ENCODE peak calls at places on chromosomes 1 and 21, in six cellular contexts. B is aorta; L is stimulated activated naive B cell treated with anti-CD40 and anti-IgM and Interleukin-4, amounts not matched to agents 10 μg/mL and 1 μg/mL and 100 μg/mL, for 72 hours; Q is GM12865; H is stimulated activated CD8-positive, alpha-beta memory T cell treated with anti-CD3 and anti-CD28 coated beads, Interleukin-7, amount 100 ng/mL, for 1 hour; T is activated gamma-delta T cell. A is an unnamed sample.

GRCh38 chr1:83694449-83694848 is 304.5 kb downstream of the TTLL7 start:
- DNase-seq in B (no peak), L (no peak), Q (no peak), H (no peak), T (no peak), A (no peak)

GRCh38 chr1:108107658-108108057 is 92.5 kb downstream of the SLC25A24 start:
- DNase-seq in B (no peak), L (peak; percentile 8), Q (no peak), H (no peak), T (no peak), A (no peak)

GRCh38 chr1:1971017-1971416 is 32.6 kb downstream of the CFAP74 start:
- DNase-seq in B (no peak), L (no peak), Q (no peak), H (no peak), T (no peak), A (no peak)

GRCh38 chr1:8989821-8990220 is 36.4 kb downstream of the SLC2A7 start:
- DNase-seq in B (no peak), L (no peak), Q (no peak), H (no peak), T (no peak), A (no peak)

GRCh38 chr1:65793359-65793732 is 651 bp downstream of the PDE4B start:
- DNase-seq in B (peak; percentile 43), L (no peak), Q (no peak), H (no peak), T (no peak), A (no peak)

GRCh38 chr1:178530520-178530919 is 17.6 kb downstream of the TEX35 start:
- DNase-seq in B (no peak), L (no peak), Q (no peak), H (no peak), T (no peak), A (no peak)

GRCh38 chr1:24391882-24392603 is 21.5 kb downstream of the STPG1 start:
- DNase-seq in B (peak; percentile 71), L (peak; percentile 50), Q (peak; percentile 91), H (no peak), T (no peak), A (peak; percentile 77)

GRCh38 chr21:17351766-17352165 is 161.1 kb upstream of the CXADR start:
- DNase-seq in B (no peak), L (no peak), Q (no peak), H (no peak), T (no peak), A (no peak)

GRCh38 chr1:187630653-187631380 is 802.1 kb downstream of the PLA2G4A start:
- DNase-seq in B (no peak), L (no peak), Q (no peak), H (no peak), T (no peak), A (no peak)

GRCh38 chr1:83762419-83762818 is 236.5 kb downstream of the TTLL7 start:
- DNase-seq in B (no peak), L (no peak), Q (no peak), H (no peak), T (no peak), A (no peak)

GRCh38 chr21:17387030-17387617 is 125.7 kb upstream of the CXADR start:
- DNase-seq in B (no peak), L (no peak), Q (peak; percentile 68), H (no peak), T (no peak), A (peak; percentile 54)

GRCh38 chr21:37425684-37426083 is 59.1 kb downstream of the DYRK1A start:
- DNase-seq in B (no peak), L (no peak), Q (no peak), H (no peak), T (no peak), A (no peak)

GRCh38 chr1:235617140-235617539 is 32.4 kb downstream of the GNG4 start:
- DNase-seq in B (no peak), L (no peak), Q (no peak), H (no peak), T (no peak), A (no peak)

GRCh38 chr1:62438163-62438562 is 1.3 kb downstream of the USP1 start:
- DNase-seq in B (no peak), L (no peak), Q (peak; percentile 19), H (no peak), T (no peak), A (no peak)

GRCh38 chr1:111475706-111476105 is 1.9 kb downstream of the C1orf162 start:
- DNase-seq in B (no peak), L (no peak), Q (peak; percentile 43), H (no peak), T (no peak), A (no peak)

GRCh38 chr1:66000033-66000637 is 207.4 kb downstream of the PDE4B start:
- DNase-seq in B (no peak), L (no peak), Q (no peak), H (no peak), T (no peak), A (no peak)

GRCh38 chr1:212814989-212815388 is 23.3 kb downstream of the TATDN3 start:
- DNase-seq in B (no peak), L (no peak), Q (no peak), H (no peak), T (no peak), A (no peak)

GRCh38 chr1:27161594-27161993 is 6.7 kb upstream of the SLC9A1 start:
- DNase-seq in B (no peak), L (peak; percentile 56), Q (peak; percentile 78), H (no peak), T (no peak), A (no peak)

GRCh38 chr1:197101920-197102319 is 34.9 kb upstream of the F13B start:
- DNase-seq in B (no peak), L (no peak), Q (no peak), H (no peak), T (no peak), A (no peak)

GRCh38 chr21:45385549-45386050 is 19.4 kb upstream of the COL18A1 start:
- DNase-seq in B (peak; percentile 29), L (no peak), Q (no peak), H (no peak), T (no peak), A (no peak)

GRCh38 chr1:52140633-52141512 is 1.0 kb upstream of the ZFYVE9 start:
- DNase-seq in B (no peak), L (no peak), Q (no peak), H (no peak), T (no peak), A (no peak)

GRCh38 chr21:27796106-27796505 is 829.2 kb upstream of the ADAMTS5 start:
- DNase-seq in B (no peak), L (no peak), Q (no peak), H (no peak), T (no peak), A (no peak)

A was measured in D341Med.